ENCODE peak calls at places on chromosomes 6 and 20, in six cellular contexts. Q is fibroblast of lung, L is keratinocyte, M is neural progenitor cell, W is mammary epithelial cell, F is endothelial cell of umbilical vein. T is an unnamed sample.

GRCh38 chr20:48826064-48826463 is 1.7 kb downstream of the PREX1 start:
- DNase-seq in Q (no peak), L (no peak), M (peak; percentile 89), W (no peak), F (no peak), T (no peak)

GRCh38 chr6:42294759-42295158 is 77.1 kb upstream of the MRPS10 start:
- DNase-seq in Q (peak; percentile 83), L (peak; percentile 81), M (no peak), W (peak; percentile 98), F (peak; percentile 13), T (peak; percentile 88)

GRCh38 chr6:167578371-167578901 is 248.3 kb upstream of the AFDN start:
- DNase-seq in Q (no peak), L (no peak), M (no peak), W (no peak), F (no peak), T (no peak)

GRCh38 chr6:96015321-96015790 is 418 bp upstream of the FUT9 start:
- DNase-seq in Q (peak; percentile 5), L (no peak), M (peak; percentile 92), W (no peak), F (no peak), T (no peak)

GRCh38 chr6:99016355-99016754 is 68.6 kb upstream of the FBXL4 start:
- DNase-seq in Q (peak; percentile 96), L (no peak), M (no peak), W (peak; percentile 78), F (no peak), T (peak; percentile 68)

GRCh38 chr6:89509719-89510339 is 76.9 kb downstream of the ANKRD6 start:
- DNase-seq in Q (no peak), L (no peak), M (no peak), W (no peak), F (peak; percentile 4), T (no peak)

GRCh38 chr6:170082531-170083187 is 208.2 kb downstream of the DLL1 start:
- DNase-seq in Q (no peak), L (no peak), M (no peak), W (peak; percentile 4), F (no peak), T (no peak)

GRCh38 chr20:24118781-24119175 is 130.2 kb upstream of the GGTLC1 start:
- DNase-seq in Q (no peak), L (no peak), M (no peak), W (no peak), F (peak; percentile 90), T (peak; percentile 11)

GRCh38 chr20:60791823-60792222 is 460.2 kb upstream of the CDH4 start:
- DNase-seq in Q (no peak), L (no peak), M (no peak), W (no peak), F (no peak), T (no peak)

GRCh38 chr6:3517350-3517749 is 60.5 kb upstream of the SLC22A23 start:
- DNase-seq in Q (peak; percentile 90), L (no peak), M (no peak), W (peak; percentile 93), F (no peak), T (peak; percentile 94)

GRCh38 chr6:85126448-85127178 is 323.3 kb upstream of the NT5E start:
- DNase-seq in Q (peak; percentile 15), L (no peak), M (peak; percentile 84), W (peak; percentile 32), F (peak; percentile 75), T (peak; percentile 80)

GRCh38 chr20:20806121-20806820 is 93.8 kb upstream of the RALGAPA2 start:
- DNase-seq in Q (no peak), L (no peak), M (no peak), W (no peak), F (no peak), T (no peak)

GRCh38 chr6:85113934-85114582 is 335.8 kb upstream of the NT5E start:
- DNase-seq in Q (no peak), L (no peak), M (no peak), W (peak; percentile 4), F (no peak), T (peak; percentile 64)

GRCh38 chr6:139625998-139626975 is 251.8 kb upstream of the CITED2 start:
- DNase-seq in Q (peak; percentile 11), L (no peak), M (no peak), W (no peak), F (no peak), T (peak; percentile 43)

GRCh38 chr6:17381429-17382147 is 11.8 kb upstream of the CAP2 start:
- DNase-seq in Q (peak; percentile 85), L (no peak), M (no peak), W (no peak), F (no peak), T (peak; percentile 80)

GRCh38 chr6:150112233-150112632 is 30.6 kb upstream of the PPP1R14C start:
- DNase-seq in Q (no peak), L (no peak), M (no peak), W (no peak), F (no peak), T (no peak)

DNA sequence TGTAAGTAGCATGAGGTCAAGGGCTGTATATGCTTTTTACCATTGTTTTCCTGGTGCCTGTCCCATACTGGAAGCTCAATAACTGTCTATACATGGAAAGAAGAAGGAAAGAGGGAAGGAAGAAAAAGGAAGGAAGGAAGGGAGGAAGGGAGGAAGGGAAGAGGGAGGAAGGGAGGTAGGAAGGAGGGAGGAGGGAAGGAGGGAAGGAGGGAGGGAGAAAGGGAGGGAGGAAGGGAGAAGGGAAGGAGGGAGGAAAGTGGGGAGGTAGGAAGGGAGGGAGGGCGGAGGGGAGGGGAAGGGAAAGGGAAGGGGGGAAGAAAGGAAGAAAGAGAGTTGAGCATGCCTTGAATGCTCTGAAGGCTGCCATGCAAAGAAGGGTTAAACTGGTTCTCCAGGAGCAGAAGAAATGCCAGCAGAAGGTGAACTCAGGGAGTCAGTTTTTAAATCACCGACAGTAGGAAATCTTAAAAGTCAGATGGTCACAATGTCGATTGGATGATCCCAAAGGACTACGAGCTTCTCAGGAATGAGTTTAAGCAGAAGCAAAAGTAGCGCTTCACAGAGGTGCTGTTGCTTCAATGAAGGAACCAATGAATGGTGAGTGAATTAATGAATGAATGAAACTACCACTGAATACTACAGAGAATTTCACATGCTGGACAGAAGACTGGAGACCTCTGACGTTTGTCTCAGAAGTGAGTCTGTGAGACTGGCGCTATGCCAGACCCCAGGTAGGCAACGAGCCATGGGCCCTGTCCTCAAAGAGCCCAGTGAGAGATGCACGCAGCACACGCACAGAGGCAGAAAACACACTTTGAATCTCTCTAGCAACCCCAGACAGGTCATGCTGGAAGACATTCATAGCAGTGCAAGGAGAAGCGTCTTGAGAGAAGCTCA is 117.6 kb downstream of the MRPL14 start:
- DNase-seq in Q (peak; percentile 63), L (no peak), M (no peak), W (peak; percentile 69), F (no peak), T (no peak)
- H3K9ac ChIP-seq in Q (no peak overlapping the region), L (no peak overlapping the region), M (no peak overlapping the region), W (no peak overlapping the region), F (no peak overlapping the region), T (no peak overlapping the region)

GRCh38 chr6:24702720-24703282 is 16.2 kb downstream of the C6orf62 start:
- DNase-seq in Q (no peak), L (no peak), M (no peak), W (no peak), F (no peak), T (no peak)
- H3K27ac ChIP-seq in Q (no peak overlapping the region), L (no peak overlapping the region), M (peak overlapping the region; percentile 13), W (no peak overlapping the region), F (no peak overlapping the region), T (peak overlapping the region; percentile 4)

GRCh38 chr6:24451581-24452041 is 37.8 kb downstream of the GPLD1 start:
- DNase-seq in Q (no peak), L (no peak), M (no peak), W (no peak), F (no peak), T (no peak)

GRCh38 chr6:24455061-24455460 is 34.3 kb downstream of the GPLD1 start:
- DNase-seq in Q (no peak), L (no peak), M (peak; percentile 18), W (no peak), F (no peak), T (no peak)

GRCh38 chr6:24458134-24458533 is 31.2 kb downstream of the GPLD1 start:
- DNase-seq in Q (no peak), L (no peak), M (no peak), W (peak; percentile 22), F (no peak), T (peak; percentile 9)

GRCh38 chr6:24454452-24454851 is 34.9 kb downstream of the GPLD1 start:
- DNase-seq in Q (no peak), L (no peak), M (no peak), W (no peak), F (no peak), T (no peak)

GRCh38 chr6:24453921-24454320 is 35.5 kb downstream of the GPLD1 start:
- DNase-seq in Q (no peak), L (no peak), M (no peak), W (no peak), F (no peak), T (no peak)
- TF ChIP-seq EZH2 in Q (no peak), L (no peak), M (no peak), W (no peak), F (no peak), T (no peak)

GRCh38 chr6:36387440-36388303 is at the start of gene ETV7:
- DNase-seq in Q (peak; percentile 22), L (no peak), M (peak; percentile 53), W (peak; percentile 35), F (no peak), T (peak; percentile 70)
- H3K9ac ChIP-seq in Q (peak within 1 kb of the TSS; percentile 20), L (peak within 1 kb of the TSS; percentile 73), M (no peak within 1 kb of the TSS), W (peak within 1 kb of the TSS; percentile 49), F (peak within 1 kb of the TSS; percentile 72), T (peak within 1 kb of the TSS; percentile 69)

GRCh38 chr20:10114598-10114997 is 79.8 kb downstream of the ANKEF1 start:
- DNase-seq in Q (no peak), L (no peak), M (no peak), W (no peak), F (no peak), T (peak; percentile 7)

GRCh38 chr20:10113746-10114145 is 79.0 kb downstream of the ANKEF1 start:
- DNase-seq in Q (peak; percentile 53), L (no peak), M (no peak), W (peak; percentile 54), F (no peak), T (peak; percentile 32)

GRCh38 chr20:10115021-10115420 is 80.2 kb downstream of the ANKEF1 start:
- DNase-seq in Q (peak; percentile 99), L (peak; percentile 53), M (no peak), W (peak; percentile 64), F (no peak), T (peak; percentile 81)

GRCh38 chr20:10119336-10119735 is 84.5 kb downstream of the ANKEF1 start:
- DNase-seq in Q (no peak), L (no peak), M (no peak), W (peak; percentile 40), F (no peak), T (no peak)
- H3K27ac ChIP-seq in Q (no peak overlapping the region), L (no peak overlapping the region), M (no peak overlapping the region), W (no peak overlapping the region), F (no peak overlapping the region), T (no peak overlapping the region)